ENCODE peak calls at places on chromosomes 12 and 14, in seven cellular contexts. F is endothelial cell; I is Peyer's patch; J is CD8-positive, alpha-beta T cell; E is nephron progenitor cell; Y is OCI-LY7; Z is psoas muscle. L is an unnamed sample.

GRCh38 chr14:74945852-74946658 is 9.3 kb downstream of the PGF start:
- DNase-seq in J (peak), F (peak), Y (peak), E (peak), I (peak), Z (peak), L (peak)

GRCh38 chr14:51424569-51425251 is 184.7 kb downstream of the TMX1 start:
- DNase-seq in E (no peak), J (no peak), Y (no peak), Z (peak), F (no peak), I (no peak), L (no peak)

GRCh38 chr14:104136472-104137296 is 1.7 kb upstream of the KIF26A start:
- DNase-seq in J (no peak), Z (peak), Y (no peak), F (no peak), E (peak), I (peak), L (no peak)

GRCh38 chr12:41190360-41190759 is 2.2 kb downstream of the PDZRN4 start:
- DNase-seq in J (no peak), F (peak), E (peak), Z (no peak), I (no peak), Y (no peak), L (no peak)

GRCh38 chr12:48878548-48878947 is 12.9 kb upstream of the RND1 start:
- DNase-seq in E (no peak), F (no peak), J (no peak), Z (no peak), Y (no peak), I (no peak), L (no peak)

GRCh38 chr12:31768046-31768445 is 39.2 kb upstream of the AMN1 start:
- DNase-seq in F (no peak), Y (peak), Z (no peak), I (no peak), E (no peak), J (no peak), L (no peak)

GRCh38 chr12:31238764-31239387 is 87.1 kb downstream of the SINHCAF start:
- DNase-seq in F (peak), Z (peak), I (peak), Y (peak), E (peak), J (peak), L (peak)

GRCh38 chr12:47602330-47602729 is 103.5 kb downstream of the RPAP3 start:
- DNase-seq in E (no peak), J (no peak), F (no peak), Z (no peak), I (no peak), Y (no peak), L (no peak)

GRCh38 chr12:65100140-65100539 is 21.0 kb downstream of the WIF1 start:
- DNase-seq in Y (no peak), Z (no peak), J (no peak), F (peak), I (no peak), E (no peak), L (no peak)

GRCh38 chr14:106378191-106378590 is 851.8 kb downstream of the TMEM121 start:
- DNase-seq in Z (no peak), I (peak), E (no peak), F (no peak), Y (peak), J (no peak), L (peak)

GRCh38 chr12:24884911-24885310 is 64.0 kb downstream of the BCAT1 start:
- DNase-seq in Y (no peak), J (no peak), Z (no peak), F (no peak), I (no peak), E (no peak), L (no peak)

GRCh38 chr12:81128930-81129554 is 51.2 kb downstream of the ACSS3 start:
- DNase-seq in E (peak), Z (no peak), F (peak), I (peak), Y (peak), J (no peak), L (peak)

GRCh38 chr12:113211160-113211559 is 10.1 kb upstream of the TPCN1 start:
- DNase-seq in J (no peak), I (no peak), F (no peak), E (no peak), Y (no peak), Z (no peak), L (no peak)

GRCh38 chr12:113220593-113221180 is 577 bp upstream of the TPCN1 start:
- DNase-seq in Z (no peak), I (no peak), F (peak), Y (peak), E (no peak), J (no peak), L (no peak)

DNA sequence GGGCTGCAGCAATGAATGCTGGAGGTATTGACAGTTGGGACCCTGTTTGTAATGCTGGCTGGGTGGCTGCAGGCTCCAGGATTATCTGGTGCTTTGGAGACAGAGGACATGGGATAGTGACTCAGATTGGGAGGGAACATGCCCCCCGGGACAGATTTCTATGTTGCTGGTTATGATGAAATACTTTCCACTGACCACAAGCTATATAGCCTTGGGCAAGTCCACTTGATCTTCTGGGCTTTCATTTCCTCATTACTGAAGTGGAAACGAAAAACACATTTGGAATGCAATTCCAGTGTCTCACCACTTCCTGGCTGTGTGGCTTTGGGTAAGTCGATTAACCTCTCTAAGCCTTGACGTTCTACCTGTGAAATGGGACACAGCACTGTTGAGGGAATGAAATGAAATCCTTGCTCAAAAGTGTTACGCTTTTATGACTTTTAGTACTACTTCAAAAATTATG is 6.3 kb upstream of the TPCN1 start:
- DNase-seq in Z (peak), F (no peak), J (no peak), E (no peak), I (peak), Y (peak), L (no peak)
- TF ChIP-seq CTCF in Z (no peak), F (no peak), J (no peak), E (no peak), I (peak), Y (no peak), L (no peak)

DNA sequence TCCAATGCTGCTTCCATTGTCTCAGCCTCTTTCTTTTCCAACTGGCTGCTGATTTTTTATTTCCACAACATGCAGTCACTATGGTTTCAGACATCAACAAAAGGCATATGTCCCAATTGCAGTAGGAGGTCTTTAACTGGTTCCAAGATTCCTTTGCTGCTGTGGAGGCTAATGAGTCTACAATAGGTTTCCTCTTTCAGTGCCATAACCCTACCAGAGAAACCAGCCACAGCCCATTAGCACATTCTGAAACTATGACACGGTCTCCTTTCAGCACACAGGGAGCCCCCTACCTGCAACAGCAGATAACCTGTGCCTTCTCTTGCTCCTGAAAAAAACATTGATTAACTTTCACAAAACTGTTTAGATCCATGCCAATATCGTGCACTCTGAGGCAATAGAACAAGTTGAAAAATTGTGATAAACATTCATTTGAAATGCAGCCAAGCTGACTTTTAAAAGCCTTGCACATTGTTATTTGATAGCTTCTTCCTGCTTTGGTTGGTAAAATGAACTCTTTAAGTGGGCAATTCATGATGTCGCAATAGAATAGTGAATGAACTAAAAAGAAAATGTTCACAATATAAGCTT is 32.4 kb downstream of the PLEKHG7 start:
- DNase-seq in F (no peak), Z (no peak), I (no peak), E (no peak), J (no peak), Y (no peak), L (no peak)
- TF ChIP-seq CTCF in F (no peak), Z (no peak), I (no peak), E (no peak), J (no peak), Y (peak), L (no peak)

DNA sequence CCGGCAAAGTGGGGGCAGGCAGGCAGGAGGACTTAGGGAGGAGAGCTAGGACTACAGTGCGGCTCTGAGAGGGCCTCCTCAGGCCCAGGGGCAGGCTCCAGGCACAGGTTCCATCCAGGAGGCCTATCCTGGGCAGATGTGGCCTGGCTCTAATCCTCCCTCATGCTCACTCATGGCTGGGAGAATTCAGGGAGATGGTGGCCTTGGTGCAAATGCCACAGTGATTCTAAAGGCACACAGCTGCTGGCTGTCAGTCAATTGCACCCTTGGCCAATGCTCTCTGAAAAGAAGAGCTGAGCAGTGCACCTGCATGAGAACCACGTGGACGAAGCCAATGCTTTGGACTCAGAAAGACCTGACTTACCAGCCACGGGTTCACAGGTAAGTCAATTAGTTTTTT is 89.6 kb downstream of the C12orf75 start:
- DNase-seq in E (no peak), I (no peak), J (no peak), Y (no peak), Z (no peak), F (no peak), L (no peak)
- TF ChIP-seq CTCF in E (no peak), I (no peak), J (no peak), Y (no peak), Z (no peak), F (no peak), L (no peak)

GRCh38 chr14:96666088-96666487 is 131.1 kb upstream of the VRK1 start:
- DNase-seq in I (no peak), F (no peak), E (no peak), Y (peak), Z (no peak), J (no peak), L (no peak)
- TF ChIP-seq CTCF in I (no peak), F (no peak), E (no peak), Y (peak), Z (no peak), J (no peak), L (peak)

GRCh38 chr14:76956253-76957090 is 72.0 kb downstream of the IRF2BPL start:
- DNase-seq in F (peak), J (peak), E (peak), I (peak), Y (peak), Z (peak), L (peak)
- TF ChIP-seq CTCF in F (no peak), J (no peak), E (no peak), I (peak), Y (no peak), Z (no peak), L (no peak)

DNA sequence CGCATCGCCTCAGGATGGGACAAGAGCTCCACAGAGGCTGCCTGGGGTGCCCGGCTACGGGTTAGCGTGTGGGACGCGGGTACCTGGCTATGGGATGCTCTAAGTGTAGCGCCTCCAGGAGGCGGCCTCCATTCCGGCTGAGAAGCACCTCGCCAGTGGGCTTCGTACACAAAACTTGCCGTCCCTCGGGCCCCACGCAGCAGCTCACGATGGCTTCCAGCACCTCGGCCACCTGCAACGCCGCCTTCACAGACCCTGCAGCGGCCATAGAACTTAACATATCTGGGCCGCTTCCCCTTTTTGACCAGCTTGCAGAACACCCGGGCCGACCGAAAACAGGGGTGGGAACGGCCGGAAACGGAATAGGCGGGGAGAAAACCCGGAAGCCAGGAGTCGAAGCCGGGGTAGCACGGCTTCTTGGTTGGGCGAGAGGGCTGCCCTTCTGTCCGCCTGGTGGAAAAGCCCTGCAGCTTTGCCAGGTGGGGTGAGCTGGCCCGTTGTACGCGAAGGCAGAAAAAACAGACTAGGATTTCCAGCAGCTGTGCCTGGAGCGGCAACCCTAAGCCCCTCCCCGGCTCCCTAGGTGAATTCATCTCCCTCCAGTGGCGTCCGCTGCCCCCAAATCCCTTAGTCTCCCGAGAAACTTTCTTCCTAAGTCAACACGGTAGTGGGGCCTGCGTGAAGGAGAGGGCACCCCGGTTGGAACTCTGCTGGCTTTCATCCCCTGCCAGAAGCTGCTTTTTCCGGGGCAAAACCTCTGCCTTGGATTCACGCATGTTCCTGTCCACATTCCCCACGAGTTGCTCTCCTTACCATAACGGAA is at the start of gene BBS10:
- DNase-seq in I (peak), Z (peak), F (peak), Y (peak), E (peak), J (peak), L (peak)
- TF ChIP-seq CTCF in I (peak), Z (peak), F (peak), Y (peak), E (no peak), J (peak), L (peak)

L was measured in GM13976.